ENCODE peak calls at places on chromosomes 2 and 18, in ten cellular contexts. J, C, H, N, L, V, B, Y, P and X are unnamed samples. For H3K4me1, the result is how much of the 10 kb centered on the place peaks cover.

GRCh38 chr2:18430996-18431748 is 129.3 kb downstream of the RDH14 start:
- DNase-seq in J (no peak), C (no peak), H (no peak), N (no peak), L (no peak), V (no peak), B (no peak), Y (no peak), P (no peak), X (no peak)

GRCh38 chr2:184206045-184206444 is 392.3 kb upstream of the ZNF804A start:
- DNase-seq in J (no peak), C (no peak), H (no peak), N (no peak), L (no peak), V (no peak), B (no peak), Y (no peak), P (no peak), X (no peak)

GRCh38 chr18:49980869-49981268 is 167.5 kb upstream of the ACAA2 start:
- DNase-seq in J (no peak), C (no peak), H (no peak), N (no peak), L (no peak), V (no peak), B (no peak), Y (no peak), P (no peak), X (no peak)

GRCh38 chr2:18117592-18117991 is 239.1 kb downstream of the KCNS3 start:
- DNase-seq in J (no peak), C (peak), H (peak), N (no peak), L (peak), V (no peak), B (no peak), Y (peak), P (no peak), X (no peak)

GRCh38 chr2:120436885-120437603 is 91.1 kb downstream of the INHBB start:
- DNase-seq in J (no peak), C (peak), H (peak), N (no peak), L (no peak), V (peak), B (peak), Y (peak), P (no peak), X (peak)

GRCh38 chr2:86592547-86593230 is 29.4 kb upstream of the CHMP3 start:
- DNase-seq in J (no peak), C (no peak), H (peak), N (no peak), L (no peak), V (no peak), B (no peak), Y (no peak), P (no peak), X (no peak)

GRCh38 chr2:128260239-128261138 is 58.2 kb downstream of the HS6ST1 start:
- DNase-seq in J (peak), C (no peak), H (peak), N (peak), L (no peak), V (peak), B (peak), Y (peak), P (no peak), X (peak)

GRCh38 chr2:197378494-197378972 is 56.3 kb downstream of the SF3B1 start:
- DNase-seq in J (no peak), C (peak), H (peak), N (no peak), L (peak), V (no peak), B (no peak), Y (peak), P (no peak), X (peak)

GRCh38 chr2:47127862-47128543 is 27.1 kb downstream of the STPG4 start:
- DNase-seq in J (no peak), C (no peak), H (no peak), N (no peak), L (no peak), V (no peak), B (no peak), Y (no peak), P (no peak), X (no peak)

GRCh38 chr2:106623424-106623823 is 136.3 kb downstream of the CD8B2 start:
- DNase-seq in J (no peak), C (peak), H (no peak), N (no peak), L (no peak), V (no peak), B (no peak), Y (no peak), P (no peak), X (no peak)

GRCh38 chr2:174493549-174494331 is 6.9 kb upstream of the GPR155 start:
- DNase-seq in J (no peak), C (peak), H (no peak), N (no peak), L (no peak), V (no peak), B (no peak), Y (no peak), P (no peak), X (no peak)

GRCh38 chr2:3639653-3640052 is 18.3 kb upstream of the ALLC start:
- DNase-seq in J (peak), C (no peak), H (no peak), N (no peak), L (no peak), V (no peak), B (no peak), Y (no peak), P (no peak), X (no peak)

GRCh38 chr2:72289283-72289682 is 141.6 kb upstream of the CYP26B1 start:
- DNase-seq in J (no peak), C (no peak), H (peak), N (no peak), L (no peak), V (no peak), B (no peak), Y (no peak), P (no peak), X (no peak)

GRCh38 chr2:1556776-1557466 is 143.7 kb downstream of the TPO start:
- DNase-seq in J (no peak), C (no peak), H (peak), N (no peak), L (no peak), V (no peak), B (no peak), Y (peak), P (no peak), X (no peak)

GRCh38 chr18:13120967-13121586 is 97.5 kb upstream of the LDLRAD4 start:
- DNase-seq in J (no peak), C (no peak), H (peak), N (no peak), L (no peak), V (no peak), B (no peak), Y (no peak), P (no peak), X (no peak)

GRCh38 chr2:225025917-225026571 is 16.2 kb downstream of the DOCK10 start:
- DNase-seq in J (peak), C (no peak), H (peak), N (no peak), L (no peak), V (no peak), B (no peak), Y (peak), P (no peak), X (no peak)

GRCh38 chr2:30026091-30027055 is 105.0 kb upstream of the ALK start:
- DNase-seq in J (peak), C (no peak), H (peak), N (no peak), L (peak), V (no peak), B (no peak), Y (peak), P (peak), X (peak)

GRCh38 chr2:234496442-234496834 is 443 bp downstream of the ARL4C start:
- DNase-seq in J (no peak), C (peak), H (peak), N (peak), L (no peak), V (no peak), B (no peak), Y (no peak), P (no peak), X (peak)

GRCh38 chr2:233051241-233052149 is 8.6 kb upstream of the INPP5D start:
- DNase-seq in J (peak), C (no peak), H (peak), N (no peak), L (no peak), V (peak), B (peak), Y (peak), P (peak), X (no peak)

GRCh38 chr18:3409811-3410210 is 40.2 kb upstream of the TGIF1 start:
- DNase-seq in J (no peak), C (no peak), H (no peak), N (no peak), L (no peak), V (no peak), B (no peak), Y (no peak), P (no peak), X (no peak)

GRCh38 chr2:204360218-204361007 is 184.9 kb upstream of the PARD3B start:
- DNase-seq in J (no peak), C (no peak), H (no peak), N (no peak), L (no peak), V (no peak), B (no peak), Y (no peak), P (no peak), X (no peak)

GRCh38 chr2:39133215-39133851 is 12.5 kb upstream of the SOS1 start:
- DNase-seq in J (no peak), C (no peak), H (no peak), N (no peak), L (no peak), V (no peak), B (no peak), Y (no peak), P (no peak), X (no peak)

GRCh38 chr2:30691091-30691947 is 115.9 kb downstream of the CAPN13 start:
- DNase-seq in J (no peak), C (no peak), H (no peak), N (no peak), L (no peak), V (no peak), B (peak), Y (no peak), P (no peak), X (no peak)

GRCh38 chr2:12120281-12121150 is 374.1 kb downstream of the LPIN1 start:
- DNase-seq in J (no peak), C (no peak), H (peak), N (no peak), L (no peak), V (no peak), B (no peak), Y (no peak), P (no peak), X (no peak)

GRCh38 chr2:179556425-179556824 is 291.8 kb upstream of the SESTD1 start:
- DNase-seq in J (no peak), C (no peak), H (no peak), N (no peak), L (no peak), V (no peak), B (no peak), Y (no peak), P (no peak), X (no peak)

GRCh38 chr2:231355802-231356473 is 39.6 kb upstream of the B3GNT7 start:
- DNase-seq in J (no peak), C (no peak), H (no peak), N (no peak), L (no peak), V (no peak), B (no peak), Y (no peak), P (no peak), X (no peak)

GRCh38 chr2:15588329-15588919 is 3.2 kb upstream of the DDX1 start:
- DNase-seq in J (no peak), C (peak), H (peak), N (peak), L (peak), V (peak), B (no peak), Y (peak), P (no peak), X (peak)

GRCh38 chr2:128292599-128293425 is 25.9 kb downstream of the HS6ST1 start:
- DNase-seq in J (no peak), C (no peak), H (no peak), N (no peak), L (peak), V (no peak), B (no peak), Y (peak), P (peak), X (no peak)

GRCh38 chr2:28274911-28275685 is 117.6 kb upstream of the FOSL2 start:
- DNase-seq in J (no peak), C (no peak), H (peak), N (no peak), L (peak), V (peak), B (no peak), Y (peak), P (no peak), X (no peak)

GRCh38 chr2:201467666-201468065 is 16.1 kb downstream of the STRADB start:
- DNase-seq in J (no peak), C (no peak), H (no peak), N (no peak), L (no peak), V (no peak), B (no peak), Y (no peak), P (no peak), X (no peak)

GRCh38 chr2:234957533-234958135 is 5.8 kb downstream of the SH3BP4 start:
- DNase-seq in J (no peak), C (no peak), H (peak), N (no peak), L (no peak), V (no peak), B (no peak), Y (no peak), P (no peak), X (no peak)

GRCh38 chr2:10333247-10333613 is 30.5 kb downstream of the HPCAL1 start:
- DNase-seq in J (no peak), C (no peak), H (no peak), N (no peak), L (no peak), V (no peak), B (no peak), Y (peak), P (no peak), X (no peak)
- H3K4me1 ChIP-seq in J (half or more), C (under half), H (under half), N (under half), L (under half), V (under half), B (under half), Y (under half), P (under half), X (under half)

GRCh38 chr2:142545036-142545435 is 332.4 kb upstream of the KYNU start:
- DNase-seq in J (no peak), C (no peak), H (no peak), N (no peak), L (no peak), V (no peak), B (no peak), Y (no peak), P (no peak), X (no peak)
- H3K4me1 ChIP-seq in J (under half), C (under half), H (under half), N (under half), L (under half), V (under half), B (under half), Y (under half), P (under half), X (under half)

DNA sequence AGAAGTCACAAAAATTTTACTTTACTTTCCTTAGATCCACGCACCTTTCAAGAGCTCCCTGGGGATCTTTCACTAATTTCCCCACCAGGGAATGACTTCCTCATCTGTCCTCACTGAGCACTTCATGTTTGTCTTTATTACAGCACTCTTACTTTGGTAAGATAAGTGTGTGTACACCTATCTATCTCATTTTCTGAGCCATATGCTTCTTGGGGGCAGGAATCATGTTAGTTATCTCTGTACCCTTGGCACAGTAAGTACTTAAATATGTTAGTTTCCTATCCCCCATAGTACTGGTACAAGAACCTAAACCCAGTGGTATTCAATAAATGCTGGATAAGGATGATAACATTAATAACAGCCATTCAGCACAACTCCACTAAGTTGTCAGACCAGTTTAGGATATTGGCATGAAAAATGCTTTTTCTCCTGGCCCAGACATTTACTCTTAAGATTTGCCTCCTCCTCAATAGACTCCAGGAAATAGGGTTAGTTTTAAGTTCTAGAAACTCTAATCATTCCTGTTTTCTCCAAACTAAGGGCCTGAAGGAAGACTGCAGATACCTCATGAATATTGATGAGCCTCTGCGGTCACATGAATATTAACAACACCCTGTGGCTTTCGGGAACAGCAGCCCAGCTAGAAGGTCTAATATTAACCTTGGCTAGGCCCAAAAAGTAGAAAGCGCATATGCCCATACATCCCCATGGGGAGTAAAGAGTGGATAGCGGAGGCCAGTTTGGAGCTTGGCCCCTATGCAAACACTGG is 38.2 kb downstream of the NHEJ1 start:
- DNase-seq in J (no peak), C (no peak), H (peak), N (no peak), L (no peak), V (no peak), B (no peak), Y (peak), P (no peak), X (peak)
- H3K4me1 ChIP-seq in J (under half), C (under half), H (under half), N (under half), L (under half), V (under half), B (under half), Y (under half), P (under half), X (under half)

DNA sequence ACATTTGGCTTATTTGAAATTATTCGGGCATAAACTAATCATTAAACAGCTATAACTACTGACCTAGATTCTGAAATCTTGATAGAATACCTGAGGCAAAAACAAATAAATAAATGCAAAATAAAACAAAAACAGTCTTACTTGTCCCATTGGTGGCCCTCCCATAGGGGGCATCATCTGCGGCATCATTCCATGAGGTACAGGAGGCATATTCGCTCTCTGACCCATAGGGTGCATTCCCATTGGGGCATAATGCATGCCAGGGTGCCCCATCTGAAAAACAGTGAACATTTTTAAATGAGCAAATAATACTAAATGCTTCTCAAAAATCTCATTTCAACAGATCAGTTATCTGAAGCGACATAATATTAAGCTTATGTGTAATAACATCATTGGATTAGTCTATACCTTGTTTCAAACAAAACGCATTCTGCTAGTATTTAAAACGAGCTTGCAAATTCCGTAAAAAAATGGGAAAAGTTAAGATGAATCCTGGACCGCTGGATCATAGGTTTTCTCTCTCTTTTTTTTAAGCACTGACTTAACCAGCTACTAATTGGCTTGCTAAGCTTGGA is 1.3 kb downstream of the PRPF40A start:
- DNase-seq in J (no peak), C (peak), H (no peak), N (no peak), L (no peak), V (peak), B (no peak), Y (no peak), P (no peak), X (no peak)
- H3K4me1 ChIP-seq in J (under half), C (under half), H (under half), N (under half), L (under half), V (under half), B (under half), Y (under half), P (under half), X (under half)